ENCODE peak calls at places on chromosome 1, in six cellular contexts. W is sciatic nerve; Q is activated T-cell treated with anti-CD3 and anti-CD28 coated beads, Interleukin-2, amount 50 U/mL, for 4 hours; H is Calu3; N is PC-3; R is ovary. S is an unnamed sample.

GRCh38 chr1:160768295-160768657 is 27.7 kb upstream of the LY9 start:
- DNase-seq in R (no peak), W (no peak), Q (peak; percentile 80), N (peak; percentile 61), H (peak; percentile 68), S (peak; percentile 10)

GRCh38 chr1:108560143-108560429 is 186 bp downstream of the EEIG2 start:
- DNase-seq in N (peak; percentile 22), R (no peak), H (no peak), W (no peak), Q (no peak), S (no peak)

GRCh38 chr1:110176299-110176956 is 26.1 kb downstream of the SLC6A17 start:
- DNase-seq in N (no peak), H (peak; percentile 70), R (no peak), W (peak; percentile 65), Q (no peak), S (peak; percentile 34)

GRCh38 chr1:224615861-224616760 is at the start of gene CNIH3:
- DNase-seq in Q (no peak), N (peak; percentile 75), H (peak; percentile 67), R (no peak), W (no peak), S (peak; percentile 21)

GRCh38 chr1:236963920-236964319 is 40.3 kb downstream of the MT1HL1 start:
- DNase-seq in Q (no peak), H (no peak), R (no peak), N (no peak), W (no peak), S (no peak)

GRCh38 chr1:235468970-235469369 is 35.3 kb downstream of the B3GALNT2 start:
- DNase-seq in H (peak; percentile 39), W (no peak), Q (no peak), N (peak; percentile 79), R (no peak), S (peak; percentile 55)

GRCh38 chr1:55689800-55690199 is 474.6 kb upstream of the USP24 start:
- DNase-seq in N (no peak), W (no peak), Q (no peak), H (no peak), R (no peak), S (no peak)

GRCh38 chr1:218674280-218674773 is 329.2 kb downstream of the TGFB2 start:
- DNase-seq in N (peak; percentile 58), H (peak; percentile 76), W (no peak), R (peak; percentile 18), Q (no peak), S (peak; percentile 57)

GRCh38 chr1:231613419-231614349 is 12.9 kb upstream of the DISC1 start:
- DNase-seq in N (no peak), Q (no peak), R (no peak), H (no peak), W (no peak), S (no peak)

GRCh38 chr1:209883341-209883971 is 54.6 kb upstream of the SYT14 start:
- DNase-seq in N (peak; percentile 6), Q (no peak), W (no peak), H (no peak), R (no peak), S (peak; percentile 72)

GRCh38 chr1:245874942-245875580 is 632.0 kb downstream of the SMYD3 start:
- DNase-seq in N (no peak), R (peak; percentile 77), Q (no peak), W (peak; percentile 78), H (peak; percentile 21), S (peak; percentile 95)

GRCh38 chr1:59903136-59903754 is 23.3 kb downstream of the CYP2J2 start:
- DNase-seq in N (peak; percentile 61), R (no peak), Q (no peak), H (peak; percentile 18), W (no peak), S (peak; percentile 50)

GRCh38 chr1:52601519-52601918 is 652 bp upstream of the GPX7 start:
- DNase-seq in N (no peak), W (no peak), H (no peak), R (no peak), Q (no peak), S (no peak)

GRCh38 chr1:119139393-119139792 is 1.1 kb downstream of the WARS2 start:
- DNase-seq in Q (peak; percentile 20), R (no peak), W (no peak), N (no peak), H (no peak), S (no peak)

GRCh38 chr1:230498704-230499103 is 72.6 kb upstream of the PGBD5 start:
- DNase-seq in W (no peak), H (no peak), Q (no peak), N (no peak), R (no peak), S (no peak)

GRCh38 chr1:1355376-1355775 is 3.0 kb downstream of the MXRA8 start:
- DNase-seq in R (no peak), W (no peak), Q (no peak), H (no peak), N (peak; percentile 76), S (peak; percentile 32)

GRCh38 chr1:208235983-208236761 is 8.0 kb downstream of the PLXNA2 start:
- DNase-seq in N (no peak), Q (no peak), R (peak; percentile 83), H (peak; percentile 34), W (no peak), S (peak; percentile 82)

GRCh38 chr1:151458936-151459330 is 361 bp downstream of the POGZ start:
- DNase-seq in W (peak; percentile 82), H (peak; percentile 83), N (peak; percentile 69), Q (peak; percentile 52), R (peak; percentile 68), S (peak; percentile 64)